ENCODE peak calls at places on chromosomes 13 and 19, in nine cellular contexts. One of them, this sample, is unnamed.

GRCh38 chr19:40617961-40618360 is 16.8 kb downstream of the LTBP4 start:
- DNase-seq in tibial nerve: no peak
- DNase-seq in HEK293T: no peak
- DNase-seq in activated CD8-positive, alpha-beta memory T cell treated with anti-CD3 and anti-CD28 coated beads for 1 hour: no peak
- DNase-seq in non-pigmented ciliary epithelial cell: no peak
- DNase-seq in stimulated activated CD8-positive, alpha-beta memory T cell treated with anti-CD3 and anti-CD28 coated beads, Interleukin-7, amount 100 ng/mL, for 1 hour: no peak
- DNase-seq in stimulated activated naive CD4-positive, alpha-beta T cell: no peak
- DNase-seq in activated T-cell treated with anti-CD3 and anti-CD28 coated beads, Interleukin-2, amount 50 U/mL, for 1 hour: no peak
- DNase-seq in hepatic stellate cell: no peak
- DNase-seq in this sample: no peak

GRCh38 chr13:73307481-73307880 is 248.7 kb downstream of the KLF5 start:
- DNase-seq in tibial nerve: no peak
- DNase-seq in HEK293T: no peak
- DNase-seq in activated CD8-positive, alpha-beta memory T cell treated with anti-CD3 and anti-CD28 coated beads for 1 hour: no peak
- DNase-seq in non-pigmented ciliary epithelial cell: no peak
- DNase-seq in stimulated activated CD8-positive, alpha-beta memory T cell treated with anti-CD3 and anti-CD28 coated beads, Interleukin-7, amount 100 ng/mL, for 1 hour: no peak
- DNase-seq in stimulated activated naive CD4-positive, alpha-beta T cell: no peak
- DNase-seq in activated T-cell treated with anti-CD3 and anti-CD28 coated beads, Interleukin-2, amount 50 U/mL, for 1 hour: no peak
- DNase-seq in hepatic stellate cell: no peak
- DNase-seq in this sample: no peak

GRCh38 chr19:10516671-10517286 is 468 bp downstream of the S1PR5 start:
- DNase-seq in tibial nerve: no peak
- DNase-seq in HEK293T: no peak
- DNase-seq in activated CD8-positive, alpha-beta memory T cell treated with anti-CD3 and anti-CD28 coated beads for 1 hour: no peak
- DNase-seq in non-pigmented ciliary epithelial cell: no peak
- DNase-seq in stimulated activated CD8-positive, alpha-beta memory T cell treated with anti-CD3 and anti-CD28 coated beads, Interleukin-7, amount 100 ng/mL, for 1 hour: no peak
- DNase-seq in stimulated activated naive CD4-positive, alpha-beta T cell: no peak
- DNase-seq in activated T-cell treated with anti-CD3 and anti-CD28 coated beads, Interleukin-2, amount 50 U/mL, for 1 hour: no peak
- DNase-seq in hepatic stellate cell: peak; percentile 83
- DNase-seq in this sample: no peak

GRCh38 chr19:10852098-10852800 is 4.0 kb downstream of the C19orf38 start:
- DNase-seq in tibial nerve: no peak
- DNase-seq in HEK293T: no peak
- DNase-seq in activated CD8-positive, alpha-beta memory T cell treated with anti-CD3 and anti-CD28 coated beads for 1 hour: no peak
- DNase-seq in non-pigmented ciliary epithelial cell: no peak
- DNase-seq in stimulated activated CD8-positive, alpha-beta memory T cell treated with anti-CD3 and anti-CD28 coated beads, Interleukin-7, amount 100 ng/mL, for 1 hour: no peak
- DNase-seq in stimulated activated naive CD4-positive, alpha-beta T cell: no peak
- DNase-seq in activated T-cell treated with anti-CD3 and anti-CD28 coated beads, Interleukin-2, amount 50 U/mL, for 1 hour: no peak
- DNase-seq in hepatic stellate cell: peak; percentile 50
- DNase-seq in this sample: peak; percentile 49

GRCh38 chr13:72666391-72666790 is 61.0 kb downstream of the MZT1 start:
- DNase-seq in tibial nerve: no peak
- DNase-seq in HEK293T: no peak
- DNase-seq in activated CD8-positive, alpha-beta memory T cell treated with anti-CD3 and anti-CD28 coated beads for 1 hour: no peak
- DNase-seq in non-pigmented ciliary epithelial cell: no peak
- DNase-seq in stimulated activated CD8-positive, alpha-beta memory T cell treated with anti-CD3 and anti-CD28 coated beads, Interleukin-7, amount 100 ng/mL, for 1 hour: no peak
- DNase-seq in stimulated activated naive CD4-positive, alpha-beta T cell: no peak
- DNase-seq in activated T-cell treated with anti-CD3 and anti-CD28 coated beads, Interleukin-2, amount 50 U/mL, for 1 hour: no peak
- DNase-seq in hepatic stellate cell: no peak
- DNase-seq in this sample: no peak

GRCh38 chr13:35812730-35813129 is 318.5 kb downstream of the DCLK1 start:
- DNase-seq in tibial nerve: no peak
- DNase-seq in HEK293T: no peak
- DNase-seq in activated CD8-positive, alpha-beta memory T cell treated with anti-CD3 and anti-CD28 coated beads for 1 hour: no peak
- DNase-seq in non-pigmented ciliary epithelial cell: no peak
- DNase-seq in stimulated activated CD8-positive, alpha-beta memory T cell treated with anti-CD3 and anti-CD28 coated beads, Interleukin-7, amount 100 ng/mL, for 1 hour: no peak
- DNase-seq in stimulated activated naive CD4-positive, alpha-beta T cell: no peak
- DNase-seq in activated T-cell treated with anti-CD3 and anti-CD28 coated beads, Interleukin-2, amount 50 U/mL, for 1 hour: no peak
- DNase-seq in hepatic stellate cell: no peak
- DNase-seq in this sample: no peak

GRCh38 chr13:48142437-48142836 is 47.5 kb upstream of the MED4 start:
- DNase-seq in tibial nerve: no peak
- DNase-seq in HEK293T: no peak
- DNase-seq in activated CD8-positive, alpha-beta memory T cell treated with anti-CD3 and anti-CD28 coated beads for 1 hour: no peak
- DNase-seq in non-pigmented ciliary epithelial cell: no peak
- DNase-seq in stimulated activated CD8-positive, alpha-beta memory T cell treated with anti-CD3 and anti-CD28 coated beads, Interleukin-7, amount 100 ng/mL, for 1 hour: no peak
- DNase-seq in stimulated activated naive CD4-positive, alpha-beta T cell: no peak
- DNase-seq in activated T-cell treated with anti-CD3 and anti-CD28 coated beads, Interleukin-2, amount 50 U/mL, for 1 hour: no peak
- DNase-seq in hepatic stellate cell: no peak
- DNase-seq in this sample: no peak

GRCh38 chr19:22622020-22622419 is 12.1 kb upstream of the ZNF492 start:
- DNase-seq in tibial nerve: no peak
- DNase-seq in HEK293T: no peak
- DNase-seq in activated CD8-positive, alpha-beta memory T cell treated with anti-CD3 and anti-CD28 coated beads for 1 hour: no peak
- DNase-seq in non-pigmented ciliary epithelial cell: no peak
- DNase-seq in stimulated activated CD8-positive, alpha-beta memory T cell treated with anti-CD3 and anti-CD28 coated beads, Interleukin-7, amount 100 ng/mL, for 1 hour: no peak
- DNase-seq in stimulated activated naive CD4-positive, alpha-beta T cell: no peak
- DNase-seq in activated T-cell treated with anti-CD3 and anti-CD28 coated beads, Interleukin-2, amount 50 U/mL, for 1 hour: no peak
- DNase-seq in hepatic stellate cell: no peak
- DNase-seq in this sample: no peak

GRCh38 chr13:109297628-109298027 is 488.8 kb downstream of the IRS2 start:
- DNase-seq in tibial nerve: no peak
- DNase-seq in HEK293T: no peak
- DNase-seq in activated CD8-positive, alpha-beta memory T cell treated with anti-CD3 and anti-CD28 coated beads for 1 hour: no peak
- DNase-seq in non-pigmented ciliary epithelial cell: peak; percentile 72
- DNase-seq in stimulated activated CD8-positive, alpha-beta memory T cell treated with anti-CD3 and anti-CD28 coated beads, Interleukin-7, amount 100 ng/mL, for 1 hour: no peak
- DNase-seq in stimulated activated naive CD4-positive, alpha-beta T cell: no peak
- DNase-seq in activated T-cell treated with anti-CD3 and anti-CD28 coated beads, Interleukin-2, amount 50 U/mL, for 1 hour: no peak
- DNase-seq in hepatic stellate cell: peak; percentile 88
- DNase-seq in this sample: peak; percentile 91

GRCh38 chr13:113991676-113992179 is 17.9 kb upstream of the C13orf46 start:
- DNase-seq in tibial nerve: no peak
- DNase-seq in HEK293T: no peak
- DNase-seq in activated CD8-positive, alpha-beta memory T cell treated with anti-CD3 and anti-CD28 coated beads for 1 hour: no peak
- DNase-seq in non-pigmented ciliary epithelial cell: no peak
- DNase-seq in stimulated activated CD8-positive, alpha-beta memory T cell treated with anti-CD3 and anti-CD28 coated beads, Interleukin-7, amount 100 ng/mL, for 1 hour: no peak
- DNase-seq in stimulated activated naive CD4-positive, alpha-beta T cell: no peak
- DNase-seq in activated T-cell treated with anti-CD3 and anti-CD28 coated beads, Interleukin-2, amount 50 U/mL, for 1 hour: no peak
- DNase-seq in hepatic stellate cell: no peak
- DNase-seq in this sample: no peak

GRCh38 chr13:72514141-72514540 is 213.3 kb downstream of the MZT1 start:
- DNase-seq in tibial nerve: no peak
- DNase-seq in HEK293T: no peak
- DNase-seq in activated CD8-positive, alpha-beta memory T cell treated with anti-CD3 and anti-CD28 coated beads for 1 hour: no peak
- DNase-seq in non-pigmented ciliary epithelial cell: no peak
- DNase-seq in stimulated activated CD8-positive, alpha-beta memory T cell treated with anti-CD3 and anti-CD28 coated beads, Interleukin-7, amount 100 ng/mL, for 1 hour: no peak
- DNase-seq in stimulated activated naive CD4-positive, alpha-beta T cell: no peak
- DNase-seq in activated T-cell treated with anti-CD3 and anti-CD28 coated beads, Interleukin-2, amount 50 U/mL, for 1 hour: no peak
- DNase-seq in hepatic stellate cell: no peak
- DNase-seq in this sample: no peak

GRCh38 chr19:42872608-42873007 is 6.9 kb downstream of the PSG1 start:
- DNase-seq in tibial nerve: no peak
- DNase-seq in HEK293T: no peak
- DNase-seq in activated CD8-positive, alpha-beta memory T cell treated with anti-CD3 and anti-CD28 coated beads for 1 hour: no peak
- DNase-seq in non-pigmented ciliary epithelial cell: no peak
- DNase-seq in stimulated activated CD8-positive, alpha-beta memory T cell treated with anti-CD3 and anti-CD28 coated beads, Interleukin-7, amount 100 ng/mL, for 1 hour: no peak
- DNase-seq in stimulated activated naive CD4-positive, alpha-beta T cell: no peak
- DNase-seq in activated T-cell treated with anti-CD3 and anti-CD28 coated beads, Interleukin-2, amount 50 U/mL, for 1 hour: no peak
- DNase-seq in hepatic stellate cell: no peak
- DNase-seq in this sample: no peak

GRCh38 chr13:42997381-42997780 is 5.3 kb upstream of the EPSTI1 start:
- DNase-seq in tibial nerve: no peak
- DNase-seq in HEK293T: no peak
- DNase-seq in activated CD8-positive, alpha-beta memory T cell treated with anti-CD3 and anti-CD28 coated beads for 1 hour: no peak
- DNase-seq in non-pigmented ciliary epithelial cell: no peak
- DNase-seq in stimulated activated CD8-positive, alpha-beta memory T cell treated with anti-CD3 and anti-CD28 coated beads, Interleukin-7, amount 100 ng/mL, for 1 hour: no peak
- DNase-seq in stimulated activated naive CD4-positive, alpha-beta T cell: no peak
- DNase-seq in activated T-cell treated with anti-CD3 and anti-CD28 coated beads, Interleukin-2, amount 50 U/mL, for 1 hour: no peak
- DNase-seq in hepatic stellate cell: no peak
- DNase-seq in this sample: no peak

GRCh38 chr13:46598820-46599180 is 45.8 kb downstream of the LRCH1 start:
- DNase-seq in tibial nerve: no peak
- DNase-seq in HEK293T: no peak
- DNase-seq in activated CD8-positive, alpha-beta memory T cell treated with anti-CD3 and anti-CD28 coated beads for 1 hour: no peak
- DNase-seq in non-pigmented ciliary epithelial cell: no peak
- DNase-seq in stimulated activated CD8-positive, alpha-beta memory T cell treated with anti-CD3 and anti-CD28 coated beads, Interleukin-7, amount 100 ng/mL, for 1 hour: no peak
- DNase-seq in stimulated activated naive CD4-positive, alpha-beta T cell: no peak
- DNase-seq in activated T-cell treated with anti-CD3 and anti-CD28 coated beads, Interleukin-2, amount 50 U/mL, for 1 hour: no peak
- DNase-seq in hepatic stellate cell: no peak
- DNase-seq in this sample: no peak

GRCh38 chr13:37484056-37484455 is 114.5 kb downstream of the POSTN start:
- DNase-seq in tibial nerve: no peak
- DNase-seq in HEK293T: no peak
- DNase-seq in activated CD8-positive, alpha-beta memory T cell treated with anti-CD3 and anti-CD28 coated beads for 1 hour: no peak
- DNase-seq in non-pigmented ciliary epithelial cell: no peak
- DNase-seq in stimulated activated CD8-positive, alpha-beta memory T cell treated with anti-CD3 and anti-CD28 coated beads, Interleukin-7, amount 100 ng/mL, for 1 hour: no peak
- DNase-seq in stimulated activated naive CD4-positive, alpha-beta T cell: no peak
- DNase-seq in activated T-cell treated with anti-CD3 and anti-CD28 coated beads, Interleukin-2, amount 50 U/mL, for 1 hour: no peak
- DNase-seq in hepatic stellate cell: no peak
- DNase-seq in this sample: no peak

GRCh38 chr13:24307211-24308067 is 1.9 kb upstream of the C1QTNF9 start:
- DNase-seq in tibial nerve: no peak
- DNase-seq in HEK293T: no peak
- DNase-seq in activated CD8-positive, alpha-beta memory T cell treated with anti-CD3 and anti-CD28 coated beads for 1 hour: no peak
- DNase-seq in non-pigmented ciliary epithelial cell: no peak
- DNase-seq in stimulated activated CD8-positive, alpha-beta memory T cell treated with anti-CD3 and anti-CD28 coated beads, Interleukin-7, amount 100 ng/mL, for 1 hour: no peak
- DNase-seq in stimulated activated naive CD4-positive, alpha-beta T cell: no peak
- DNase-seq in activated T-cell treated with anti-CD3 and anti-CD28 coated beads, Interleukin-2, amount 50 U/mL, for 1 hour: no peak
- DNase-seq in hepatic stellate cell: no peak
- DNase-seq in this sample: no peak

GRCh38 chr13:105341758-105342157 is 1193.7 kb downstream of the EFNB2 start:
- DNase-seq in tibial nerve: no peak
- DNase-seq in HEK293T: no peak
- DNase-seq in activated CD8-positive, alpha-beta memory T cell treated with anti-CD3 and anti-CD28 coated beads for 1 hour: no peak
- DNase-seq in non-pigmented ciliary epithelial cell: no peak
- DNase-seq in stimulated activated CD8-positive, alpha-beta memory T cell treated with anti-CD3 and anti-CD28 coated beads, Interleukin-7, amount 100 ng/mL, for 1 hour: no peak
- DNase-seq in stimulated activated naive CD4-positive, alpha-beta T cell: no peak
- DNase-seq in activated T-cell treated with anti-CD3 and anti-CD28 coated beads, Interleukin-2, amount 50 U/mL, for 1 hour: no peak
- DNase-seq in hepatic stellate cell: no peak
- DNase-seq in this sample: no peak

GRCh38 chr13:62626771-62627170 is 1211.1 kb upstream of the PCDH20 start:
- DNase-seq in tibial nerve: no peak
- DNase-seq in HEK293T: peak; percentile 50
- DNase-seq in activated CD8-positive, alpha-beta memory T cell treated with anti-CD3 and anti-CD28 coated beads for 1 hour: no peak
- DNase-seq in non-pigmented ciliary epithelial cell: no peak
- DNase-seq in stimulated activated CD8-positive, alpha-beta memory T cell treated with anti-CD3 and anti-CD28 coated beads, Interleukin-7, amount 100 ng/mL, for 1 hour: no peak
- DNase-seq in stimulated activated naive CD4-positive, alpha-beta T cell: no peak
- DNase-seq in activated T-cell treated with anti-CD3 and anti-CD28 coated beads, Interleukin-2, amount 50 U/mL, for 1 hour: no peak
- DNase-seq in hepatic stellate cell: no peak
- DNase-seq in this sample: no peak

GRCh38 chr19:41548954-41549688 is 26.8 kb upstream of the CEACAM21 start:
- DNase-seq in tibial nerve: no peak
- DNase-seq in HEK293T: no peak
- DNase-seq in activated CD8-positive, alpha-beta memory T cell treated with anti-CD3 and anti-CD28 coated beads for 1 hour: peak; percentile 40
- DNase-seq in non-pigmented ciliary epithelial cell: no peak
- DNase-seq in stimulated activated CD8-positive, alpha-beta memory T cell treated with anti-CD3 and anti-CD28 coated beads, Interleukin-7, amount 100 ng/mL, for 1 hour: peak; percentile 53
- DNase-seq in stimulated activated naive CD4-positive, alpha-beta T cell: peak; percentile 67
- DNase-seq in activated T-cell treated with anti-CD3 and anti-CD28 coated beads, Interleukin-2, amount 50 U/mL, for 1 hour: peak; percentile 66
- DNase-seq in hepatic stellate cell: no peak
- DNase-seq in this sample: no peak

GRCh38 chr19:10625003-10625761 is at the start of gene SLC44A2:
- DNase-seq in tibial nerve: peak; percentile 75
- DNase-seq in HEK293T: no peak
- DNase-seq in activated CD8-positive, alpha-beta memory T cell treated with anti-CD3 and anti-CD28 coated beads for 1 hour: no peak
- DNase-seq in non-pigmented ciliary epithelial cell: no peak
- DNase-seq in stimulated activated CD8-positive, alpha-beta memory T cell treated with anti-CD3 and anti-CD28 coated beads, Interleukin-7, amount 100 ng/mL, for 1 hour: no peak
- DNase-seq in stimulated activated naive CD4-positive, alpha-beta T cell: no peak
- DNase-seq in activated T-cell treated with anti-CD3 and anti-CD28 coated beads, Interleukin-2, amount 50 U/mL, for 1 hour: no peak
- DNase-seq in hepatic stellate cell: peak; percentile 91
- DNase-seq in this sample: no peak

GRCh38 chr19:5014941-5015340 is 46.0 kb downstream of the KDM4B start:
- DNase-seq in tibial nerve: no peak
- DNase-seq in HEK293T: no peak
- DNase-seq in activated CD8-positive, alpha-beta memory T cell treated with anti-CD3 and anti-CD28 coated beads for 1 hour: no peak
- DNase-seq in non-pigmented ciliary epithelial cell: no peak
- DNase-seq in stimulated activated CD8-positive, alpha-beta memory T cell treated with anti-CD3 and anti-CD28 coated beads, Interleukin-7, amount 100 ng/mL, for 1 hour: no peak
- DNase-seq in stimulated activated naive CD4-positive, alpha-beta T cell: no peak
- DNase-seq in activated T-cell treated with anti-CD3 and anti-CD28 coated beads, Interleukin-2, amount 50 U/mL, for 1 hour: no peak
- DNase-seq in hepatic stellate cell: no peak
- DNase-seq in this sample: no peak